ENCODE peak calls at places on chromosome 15, in ten cellular contexts. I is cardiac muscle cell, V is kidney epithelial cell, O is fibroblast of the aortic adventitia, X is B cell, E is esophagus muscularis mucosa, Q is adrenal gland, M is retinal pigment epithelial cell, H is endothelial cell of umbilical vein, D is WERI-Rb-1. A is an unnamed sample.

GRCh38 chr15:77607111-77607893 is 25.4 kb downstream of the LINGO1 start:
- DNase-seq in I (peak; percentile 50), V (no peak), O (peak; percentile 18), X (no peak), E (no peak), Q (no peak), M (peak; percentile 75), H (no peak), D (peak; percentile 96), A (no peak)

GRCh38 chr15:72184165-72184811 is 13.3 kb downstream of the GRAMD2A start:
- DNase-seq in I (peak; percentile 76), V (no peak), O (peak; percentile 15), X (no peak), E (no peak), Q (no peak), M (peak; percentile 52), H (no peak), D (no peak), A (no peak)

GRCh38 chr15:73794501-73795133 is 41.5 kb upstream of the INSYN1 start:
- DNase-seq in I (no peak), V (no peak), O (peak; percentile 28), X (no peak), E (no peak), Q (no peak), M (no peak), H (no peak), D (no peak), A (no peak)

GRCh38 chr15:88048759-88049158 is 207.8 kb downstream of the NTRK3 start:
- DNase-seq in I (peak; percentile 2), V (no peak), O (no peak), X (no peak), E (no peak), Q (no peak), M (no peak), H (no peak), D (no peak), A (no peak)

GRCh38 chr15:65305144-65305758 is 774 bp downstream of the RNU5B-1 start:
- DNase-seq in I (no peak), V (no peak), O (no peak), X (no peak), E (no peak), Q (no peak), M (no peak), H (no peak), D (peak; percentile 30), A (no peak)

GRCh38 chr15:92648190-92648875 is 7.2 kb downstream of the FAM174B start:
- DNase-seq in I (no peak), V (no peak), O (no peak), X (peak; percentile 14), E (no peak), Q (no peak), M (no peak), H (no peak), D (no peak), A (no peak)

GRCh38 chr15:63198315-63198714 is 8.9 kb downstream of the RAB8B start:
- DNase-seq in I (no peak), V (no peak), O (peak; percentile 85), X (no peak), E (no peak), Q (no peak), M (no peak), H (no peak), D (no peak), A (no peak)

GRCh38 chr15:43518073-43518761 is 809 bp downstream of the MAP1A start:
- DNase-seq in I (peak; percentile 55), V (no peak), O (peak; percentile 40), X (no peak), E (no peak), Q (no peak), M (no peak), H (peak; percentile 42), D (peak; percentile 65), A (no peak)

GRCh38 chr15:71151061-71151460 is 35.8 kb downstream of the THSD4 start:
- DNase-seq in I (no peak), V (peak; percentile 94), O (peak; percentile 78), X (no peak), E (peak; percentile 47), Q (no peak), M (no peak), H (no peak), D (no peak), A (peak; percentile 75)

DNA sequence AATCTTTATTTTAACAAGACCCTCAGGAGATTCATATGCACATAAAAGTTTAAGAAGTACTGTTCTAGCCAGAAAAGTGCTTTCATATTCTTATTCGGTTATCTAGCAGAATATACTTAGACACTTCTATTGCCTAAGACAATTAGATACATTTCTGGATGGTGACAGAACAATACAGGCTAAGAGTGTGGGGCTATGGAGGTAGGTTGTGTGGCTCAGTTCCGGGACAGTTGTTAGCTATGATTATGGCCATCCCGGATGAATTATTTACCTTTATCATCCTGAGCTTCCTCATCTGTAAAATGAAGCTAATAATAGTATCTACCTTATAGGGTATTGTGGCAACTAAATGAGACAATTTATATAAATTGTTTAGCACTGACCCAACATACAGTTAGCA is 6.6 kb downstream of the FAM98B start:
- DNase-seq in I (no peak), V (no peak), O (no peak), X (no peak), E (no peak), Q (no peak), M (no peak), H (no peak), D (no peak), A (no peak)
- TF ChIP-seq CTCF in I (no peak), V (no peak), O (no peak), X (no peak), E (no peak), Q (no peak), M (no peak), H (no peak), D (no peak), A (no peak)

DNA sequence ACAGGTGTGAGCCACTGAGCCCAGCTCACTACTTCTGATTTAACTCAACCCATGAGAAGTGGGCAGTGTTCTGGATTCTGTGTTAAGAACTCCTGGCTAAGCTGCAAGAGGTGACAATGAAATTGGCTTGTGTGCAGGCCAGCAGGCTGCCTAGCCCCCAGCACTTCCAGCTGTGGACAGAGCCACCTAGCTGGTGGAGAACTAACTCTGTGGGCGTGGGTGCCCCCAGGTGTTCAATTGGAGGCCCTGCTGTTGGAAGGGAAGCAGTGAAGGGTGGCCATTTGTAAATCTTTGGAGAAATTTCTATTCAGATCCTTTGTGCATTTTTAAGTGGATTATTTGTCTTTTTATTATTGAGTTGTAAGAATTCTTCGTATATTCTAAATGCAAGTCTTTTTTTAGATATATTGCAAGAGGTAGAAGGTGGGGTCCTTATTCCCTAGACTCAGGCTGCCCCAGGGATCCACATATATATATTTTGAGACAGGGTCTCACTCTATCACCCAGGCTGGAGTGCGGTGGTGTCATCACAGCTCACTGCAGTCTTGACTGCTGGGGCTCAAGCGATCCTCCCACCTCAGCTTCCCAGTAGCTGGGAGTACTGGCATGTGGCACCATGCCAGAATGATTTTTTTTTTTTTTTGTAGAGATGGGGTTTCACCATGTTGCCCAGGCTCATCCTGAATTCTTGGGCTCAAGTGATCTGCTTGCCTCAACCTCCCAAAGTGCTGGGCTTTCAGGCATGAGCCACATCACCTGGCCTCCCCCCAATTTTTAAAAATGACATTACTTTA is 7.2 kb upstream of the SCAMP5 start:
- DNase-seq in I (peak; percentile 88), V (no peak), O (peak; percentile 45), X (no peak), E (no peak), Q (peak; percentile 41), M (no peak), H (peak; percentile 53), D (peak; percentile 71), A (no peak)
- TF ChIP-seq CTCF in I (peak; percentile 61), V (peak; percentile 81), O (peak; percentile 45), X (peak; percentile 12), E (peak; percentile 8), Q (peak; percentile 49), M (peak; percentile 64), H (peak; percentile 51), D (peak; percentile 74), A (peak; percentile 82)

GRCh38 chr15:52180851-52181450 is 10.2 kb downstream of the GNB5 start:
- DNase-seq in I (no peak), V (no peak), O (no peak), X (no peak), E (peak; percentile 79), Q (no peak), M (no peak), H (no peak), D (no peak), A (no peak)

GRCh38 chr15:52181938-52182780 is 9.0 kb downstream of the GNB5 start:
- DNase-seq in I (no peak), V (no peak), O (no peak), X (no peak), E (peak; percentile 55), Q (no peak), M (no peak), H (no peak), D (no peak), A (no peak)

GRCh38 chr15:52178765-52179164 is 12.4 kb downstream of the GNB5 start:
- DNase-seq in I (no peak), V (no peak), O (no peak), X (no peak), E (peak; percentile 64), Q (no peak), M (no peak), H (no peak), D (no peak), A (no peak)

GRCh38 chr15:52180196-52180835 is 10.9 kb downstream of the GNB5 start:
- DNase-seq in I (no peak), V (no peak), O (no peak), X (peak; percentile 66), E (peak; percentile 53), Q (no peak), M (no peak), H (no peak), D (no peak), A (no peak)

DNA sequence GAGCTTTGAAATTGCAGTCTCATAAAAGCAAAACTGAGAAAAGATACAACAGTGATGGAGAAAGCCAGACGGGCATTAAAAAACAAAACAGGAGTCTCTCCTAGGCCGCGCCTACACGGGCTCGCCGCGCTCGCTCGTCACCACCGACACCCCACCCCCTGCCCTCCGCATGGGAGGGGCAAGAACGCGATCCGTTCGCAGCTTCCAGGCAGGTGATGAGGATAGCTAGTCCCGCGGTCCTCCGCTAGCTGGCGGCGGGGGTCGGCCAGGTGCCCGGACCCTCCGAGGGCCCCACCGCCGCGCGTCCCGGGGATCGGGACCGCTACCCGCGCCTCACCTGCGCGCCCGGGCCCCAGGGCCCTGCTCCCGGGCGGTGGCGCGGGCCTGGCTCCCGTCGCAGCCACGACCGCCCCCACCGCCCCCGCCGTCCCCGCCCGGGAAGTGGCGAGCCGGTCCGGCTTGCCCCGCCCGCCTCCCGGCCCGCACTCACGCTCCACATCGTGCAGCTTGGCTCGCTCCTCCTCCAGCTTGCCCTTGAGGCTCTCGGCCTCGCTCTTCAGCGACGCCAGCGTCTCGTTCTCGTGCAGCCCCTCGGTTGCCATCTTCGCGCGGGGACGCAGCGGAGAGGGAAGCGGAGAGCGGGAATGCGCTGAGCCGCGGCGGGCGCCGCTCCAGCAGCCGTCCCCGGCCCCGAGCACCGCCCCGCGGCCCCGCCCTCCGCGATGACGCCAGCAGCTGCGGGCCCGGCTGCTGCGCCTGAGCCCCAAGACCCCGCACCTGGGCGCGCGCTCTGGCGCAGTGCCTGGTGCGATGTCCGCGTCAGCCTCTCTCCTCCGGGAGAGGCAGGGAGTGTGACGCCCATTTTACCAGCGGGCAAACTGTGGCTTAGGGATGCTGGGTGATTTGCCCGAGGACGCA is 11.7 kb downstream of the GNB5 start:
- DNase-seq in I (peak; percentile 87), V (peak; percentile 34), O (peak; percentile 61), X (peak; percentile 93), E (peak; percentile 95), Q (peak; percentile 84), M (peak; percentile 52), H (peak; percentile 82), D (peak; percentile 85), A (peak; percentile 73)
- TF ChIP-seq CTCF in I (no peak), V (no peak), O (no peak), X (no peak), E (no peak), Q (peak; percentile 35), M (no peak), H (no peak), D (no peak), A (peak; percentile 10)

GRCh38 chr15:98292442-98293240 is 332.1 kb downstream of the ARRDC4 start:
- DNase-seq in I (peak; percentile 70), V (no peak), O (peak; percentile 3), X (no peak), E (no peak), Q (peak; percentile 37), M (no peak), H (peak; percentile 6), D (peak; percentile 45), A (peak; percentile 18)
- TF ChIP-seq CTCF in I (peak; percentile 60), V (peak; percentile 92), O (peak; percentile 56), X (peak; percentile 15), E (peak; percentile 63), Q (peak; percentile 43), M (peak; percentile 76), H (peak; percentile 62), D (peak; percentile 82), A (peak; percentile 70)